ENCODE peak calls at places on chromosomes 13 and 19, in nine cellular contexts. R is neural crest cell, L is cardiac muscle cell, V is sigmoid colon, K is DND-41, P is foreskin fibroblast, X is cardiac fibroblast, T is mammary epithelial cell, G is fibroblast of pulmonary artery. W is an unnamed sample.

GRCh38 chr19:15197275-15198005 is 3.4 kb downstream of the NOTCH3 start:
- DNase-seq in T (no peak), G (peak), R (no peak), K (peak), P (no peak), X (peak), L (no peak), V (no peak), W (no peak)

GRCh38 chr19:15297416-15298224 is 34.7 kb downstream of the BRD4 start:
- DNase-seq in T (peak), R (no peak), X (peak), P (no peak), K (peak), G (peak), L (no peak), V (no peak), W (no peak)

GRCh38 chr19:55146648-55147218 is 2.3 kb downstream of the TNNT1 start:
- DNase-seq in K (no peak), T (no peak), R (no peak), X (no peak), P (no peak), L (peak), V (no peak), G (no peak), W (no peak)

GRCh38 chr19:6092329-6093286 is 17.7 kb downstream of the RFX2 start:
- DNase-seq in L (peak), X (peak), G (peak), P (peak), R (peak), T (peak), K (no peak), V (peak), W (peak)

GRCh38 chr13:109479991-109480696 is 306.2 kb downstream of the IRS2 start:
- DNase-seq in X (peak), K (no peak), V (no peak), L (peak), P (peak), T (peak), R (no peak), G (peak), W (no peak)

GRCh38 chr13:109145631-109146030 is 516.2 kb downstream of the MYO16 start:
- DNase-seq in T (peak), L (peak), K (peak), R (peak), P (peak), G (peak), X (peak), V (no peak), W (no peak)

GRCh38 chr13:110419391-110419791 is 112.3 kb downstream of the COL4A2 start:
- DNase-seq in L (no peak), G (peak), X (no peak), P (no peak), V (no peak), T (peak), R (no peak), K (no peak), W (no peak)

GRCh38 chr13:112889351-112890290 is 79.4 kb upstream of the MCF2L start:
- DNase-seq in P (no peak), K (no peak), T (no peak), L (no peak), X (no peak), G (no peak), R (no peak), V (no peak), W (no peak)

GRCh38 chr19:47377208-47377701 is 28.1 kb downstream of the DHX34 start:
- DNase-seq in P (no peak), G (no peak), V (peak), L (no peak), K (no peak), R (no peak), T (no peak), X (no peak), W (no peak)

GRCh38 chr13:63367522-63368198 is 1952.0 kb upstream of the PCDH20 start:
- DNase-seq in K (no peak), X (no peak), T (no peak), P (peak), V (no peak), L (no peak), G (no peak), R (no peak), W (no peak)

GRCh38 chr13:99265823-99266426 is 7.7 kb upstream of the GPR18 start:
- DNase-seq in K (no peak), T (peak), V (no peak), X (peak), G (peak), R (no peak), L (peak), P (peak), W (no peak)

GRCh38 chr13:111005808-111006494 is 91.1 kb upstream of the ANKRD10 start:
- DNase-seq in P (peak), V (peak), X (peak), G (peak), R (no peak), L (no peak), T (no peak), K (no peak), W (no peak)

GRCh38 chr13:46720189-46720588 is 76.8 kb downstream of the ESD start:
- DNase-seq in P (no peak), G (no peak), R (no peak), V (no peak), L (no peak), T (no peak), X (no peak), K (no peak), W (no peak)
- TF ChIP-seq CTCF in P (no peak), G (no peak), R (no peak), V (no peak), L (no peak), T (no peak), X (no peak), K (no peak), W (no peak)

DNA sequence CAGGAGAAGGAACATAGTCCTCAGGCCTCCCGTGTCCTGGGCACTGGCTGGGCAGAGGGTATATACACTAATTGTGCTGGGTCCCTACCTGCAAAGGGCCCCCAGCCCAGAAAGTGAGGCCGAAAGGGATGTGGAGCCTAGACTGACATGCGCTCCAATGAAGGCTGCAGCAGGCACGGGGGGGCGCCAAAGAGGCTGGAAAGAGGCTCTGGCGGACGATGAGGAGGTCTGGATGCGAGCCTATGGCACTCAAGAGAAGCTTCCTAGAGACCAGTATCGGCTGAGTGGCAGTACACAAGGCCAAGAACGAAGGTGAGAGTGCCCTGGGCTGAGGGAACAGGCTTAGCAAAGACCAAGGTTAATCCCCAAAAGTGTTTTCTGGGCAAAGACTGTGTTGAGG is 16.6 kb downstream of the VRK3 start:
- DNase-seq in G (no peak), T (no peak), L (peak), R (peak), K (no peak), X (peak), P (no peak), V (no peak), W (no peak)
- TF ChIP-seq CTCF in G (peak), T (peak), L (peak), R (peak), K (peak), X (peak), P (peak), V (no peak), W (no peak)

DNA sequence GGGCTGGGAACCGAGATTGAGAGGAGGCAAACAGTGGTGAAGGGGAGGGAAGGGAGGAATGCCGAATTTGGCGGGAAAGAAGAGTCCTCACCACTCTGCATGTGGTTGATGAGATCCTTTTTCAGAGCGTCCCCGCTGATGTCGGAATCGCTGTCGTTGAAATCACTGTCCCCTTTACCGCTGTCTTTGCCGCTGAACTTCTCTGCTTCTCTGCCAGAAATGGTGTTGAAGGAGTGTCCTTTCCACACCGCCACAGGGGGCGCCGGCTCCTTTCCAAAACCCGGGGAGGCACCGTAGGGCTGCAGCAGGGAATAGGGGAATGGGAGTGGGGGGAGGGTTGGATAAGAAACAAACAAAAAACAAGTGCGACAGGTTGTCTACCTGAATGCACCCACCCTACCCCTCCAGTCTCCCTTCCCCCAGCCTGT is 3.1 kb downstream of the PCDH8 start:
- DNase-seq in G (no peak), T (no peak), V (no peak), K (no peak), R (peak), L (peak), P (no peak), X (no peak), W (no peak)
- TF ChIP-seq CTCF in G (no peak), T (peak), V (no peak), K (peak), R (peak), L (no peak), P (no peak), X (no peak), W (no peak)

GRCh38 chr19:9565900-9566705 is 18.2 kb downstream of the ZNF121 start:
- DNase-seq in X (peak), L (no peak), V (no peak), G (peak), K (no peak), P (no peak), T (no peak), R (no peak), W (no peak)

GRCh38 chr19:9570255-9570654 is 14.0 kb downstream of the ZNF121 start:
- DNase-seq in T (no peak), R (no peak), V (no peak), G (no peak), X (no peak), P (no peak), K (no peak), L (no peak), W (no peak)

GRCh38 chr19:9566729-9567128 is 17.6 kb downstream of the ZNF121 start:
- DNase-seq in V (no peak), G (no peak), K (no peak), X (no peak), R (no peak), P (no peak), L (no peak), T (no peak), W (no peak)
- TF ChIP-seq CTCF in V (no peak), G (no peak), K (peak), X (no peak), R (peak), P (no peak), L (no peak), T (peak), W (no peak)

GRCh38 chr13:20704459-20705069 is 1.1 kb downstream of the IL17D start:
- DNase-seq in K (no peak), R (no peak), G (no peak), P (no peak), V (no peak), X (no peak), T (no peak), L (no peak), W (no peak)

GRCh38 chr13:20703785-20704458 is 423 bp downstream of the IL17D start:
- DNase-seq in R (peak), G (peak), X (peak), L (peak), V (peak), T (peak), P (peak), K (peak), W (peak)

GRCh38 chr13:20702530-20702929 is 969 bp upstream of the IL17D start:
- DNase-seq in T (no peak), P (no peak), R (no peak), K (no peak), G (no peak), V (no peak), X (no peak), L (no peak), W (no peak)

GRCh38 chr13:20700288-20700687 is 3.2 kb upstream of the IL17D start:
- DNase-seq in G (no peak), R (no peak), K (no peak), X (no peak), L (no peak), P (no peak), T (no peak), V (no peak), W (no peak)

GRCh38 chr13:20702945-20703784 is at the start of gene IL17D:
- DNase-seq in P (no peak), L (peak), V (no peak), X (no peak), T (peak), G (no peak), K (peak), R (peak), W (no peak)
- TF ChIP-seq CTCF in P (no peak), L (no peak), V (no peak), X (no peak), T (no peak), G (no peak), K (no peak), R (no peak), W (no peak)

DNA sequence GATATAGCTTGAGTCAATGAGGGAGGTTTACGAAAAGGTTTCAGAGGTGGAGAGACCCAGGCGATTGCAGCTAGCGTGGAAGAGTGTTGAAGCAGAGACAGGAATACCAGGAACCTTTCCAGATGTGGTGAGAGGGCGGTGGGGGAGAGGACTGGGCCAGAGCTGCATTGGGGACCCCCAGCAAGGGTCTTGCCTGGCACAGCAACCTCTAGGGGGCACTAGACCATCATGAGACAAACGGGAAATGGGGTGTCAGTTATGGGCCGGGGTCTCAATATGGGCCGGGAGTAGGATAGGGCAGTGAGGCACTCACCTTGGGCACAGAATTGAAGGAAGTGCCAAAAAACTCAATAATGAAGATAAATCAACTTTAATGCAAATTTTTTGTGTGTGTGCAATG is 2.1 kb upstream of the LRP3 start:
- DNase-seq in P (no peak), G (no peak), X (no peak), L (no peak), K (no peak), V (peak), R (no peak), T (no peak), W (no peak)
- TF ChIP-seq CTCF in P (peak), G (peak), X (peak), L (peak), K (peak), V (no peak), R (peak), T (peak), W (peak)

DNA sequence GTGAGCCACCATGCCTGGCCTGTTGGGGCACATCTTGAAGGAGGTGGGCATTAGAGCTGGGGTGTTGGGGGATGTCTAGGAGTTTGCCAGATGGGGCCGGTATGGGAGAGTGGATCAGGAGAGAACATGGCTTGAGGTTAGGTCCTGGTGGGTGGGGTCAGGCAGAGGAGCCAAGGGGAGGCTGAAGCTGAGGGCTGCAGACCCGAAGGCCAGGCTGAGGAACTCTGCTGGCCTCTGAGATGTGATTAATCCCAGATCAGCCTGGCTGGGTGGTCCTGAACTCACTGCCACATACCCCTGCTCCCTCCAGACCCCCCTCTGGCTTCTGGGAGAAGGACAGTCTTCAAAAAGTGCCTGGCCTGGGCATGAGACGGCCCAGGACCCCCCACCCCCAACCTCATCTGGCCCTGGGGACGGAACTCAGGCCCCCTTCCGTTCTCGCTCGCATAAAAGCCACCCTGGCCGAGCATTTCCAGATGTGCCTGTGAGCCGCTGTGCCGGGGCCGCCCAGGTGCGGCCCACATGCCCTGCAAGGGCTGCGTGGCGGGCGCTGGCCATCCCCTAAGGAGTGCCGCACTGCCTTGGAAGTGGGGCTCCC is 2.7 kb downstream of the FSTL3 start:
- DNase-seq in V (no peak), L (no peak), X (no peak), K (no peak), G (no peak), P (no peak), T (no peak), R (no peak), W (no peak)
- TF ChIP-seq CTCF in V (no peak), L (no peak), X (no peak), K (no peak), G (no peak), P (no peak), T (no peak), R (no peak), W (no peak)

W was measured in CD14-positive monocyte.